ENCODE peak calls at places on chromosomes 12 and 14, in nine cellular contexts. Q is ovary; L is transverse colon; Y is Panc1; V is IMR-90; I is suprapubic skin; W is neuronal stem cell; C is effector memory CD4-positive, alpha-beta T cell; R is CD8-positive, alpha-beta T cell. G is an unnamed sample.

GRCh38 chr12:122834229-122834920 is 882 bp upstream of the HIP1R start:
- DNase-seq in Q (peak; percentile 53), L (peak; percentile 55), Y (no peak), V (peak; percentile 44), I (peak; percentile 87), W (peak; percentile 88), C (no peak), R (peak; percentile 22), G (peak; percentile 74)

GRCh38 chr14:92903359-92903758 is 19.6 kb upstream of the CHGA start:
- DNase-seq in Q (no peak), L (no peak), Y (no peak), V (no peak), I (no peak), W (no peak), C (no peak), R (no peak), G (no peak)

GRCh38 chr12:9925746-9926393 is 6.3 kb downstream of the CLEC2A start:
- DNase-seq in Q (no peak), L (no peak), Y (no peak), V (peak; percentile 41), I (no peak), W (peak; percentile 14), C (no peak), R (peak; percentile 27), G (peak; percentile 57)

GRCh38 chr14:96627811-96628775 is 125.9 kb downstream of the PAPOLA start:
- DNase-seq in Q (no peak), L (peak; percentile 1), Y (no peak), V (no peak), I (peak; percentile 67), W (no peak), C (no peak), R (no peak), G (no peak)

GRCh38 chr14:73775339-73776193 is 61.4 kb upstream of the PNMA1 start:
- DNase-seq in Q (no peak), L (no peak), Y (no peak), V (no peak), I (no peak), W (no peak), C (no peak), R (no peak), G (no peak)

GRCh38 chr12:18752947-18753346 is 15.0 kb downstream of the CAPZA3 start:
- DNase-seq in Q (no peak), L (no peak), Y (no peak), V (no peak), I (no peak), W (peak; percentile 69), C (no peak), R (no peak), G (no peak)

GRCh38 chr12:6333566-6333965 is 8.3 kb downstream of the TNFRSF1A start:
- DNase-seq in Q (no peak), L (no peak), Y (no peak), V (peak; percentile 90), I (no peak), W (no peak), C (no peak), R (peak; percentile 47), G (no peak)

GRCh38 chr14:24965934-24966593 is 83.9 kb downstream of the STXBP6 start:
- DNase-seq in Q (no peak), L (peak; percentile 37), Y (no peak), V (peak; percentile 90), I (no peak), W (peak; percentile 9), C (no peak), R (no peak), G (no peak)

GRCh38 chr14:22122227-22123187 is 448.9 kb upstream of the OR4E1 start:
- DNase-seq in Q (no peak), L (peak; percentile 17), Y (no peak), V (peak; percentile 5), I (no peak), W (no peak), C (no peak), R (no peak), G (peak; percentile 41)

GRCh38 chr12:31019561-31020308 is 53.9 kb upstream of the DDX11 start:
- DNase-seq in Q (no peak), L (no peak), Y (no peak), V (no peak), I (peak; percentile 53), W (no peak), C (no peak), R (no peak), G (no peak)

GRCh38 chr12:52900896-52901714 is 3.8 kb downstream of the KRT8 start:
- DNase-seq in Q (no peak), L (no peak), Y (no peak), V (no peak), I (no peak), W (no peak), C (no peak), R (no peak), G (no peak)

GRCh38 chr14:83217492-83217891 is 1683.8 kb upstream of the SEL1L start:
- DNase-seq in Q (no peak), L (no peak), Y (no peak), V (peak; percentile 96), I (no peak), W (no peak), C (no peak), R (no peak), G (peak; percentile 7)

GRCh38 chr14:36294543-36294942 is 25.9 kb downstream of the MBIP start:
- DNase-seq in Q (no peak), L (no peak), Y (no peak), V (no peak), I (no peak), W (no peak), C (no peak), R (no peak), G (no peak)

GRCh38 chr12:171743-172705 is 41.9 kb downstream of the SLC6A12 start:
- DNase-seq in Q (no peak), L (peak; percentile 67), Y (no peak), V (no peak), I (no peak), W (no peak), C (no peak), R (no peak), G (no peak)

GRCh38 chr14:36818794-36819384 is 157.2 kb downstream of the PAX9 start:
- DNase-seq in Q (no peak), L (no peak), Y (no peak), V (no peak), I (no peak), W (peak; percentile 37), C (no peak), R (no peak), G (peak; percentile 78)

GRCh38 chr14:72565200-72565599 is 328.7 kb downstream of the DPF3 start:
- DNase-seq in Q (no peak), L (no peak), Y (no peak), V (no peak), I (no peak), W (no peak), C (no peak), R (no peak), G (no peak)

GRCh38 chr14:21940887-21941855 is 267.6 kb upstream of the OR4E1 start:
- DNase-seq in Q (no peak), L (no peak), Y (peak; percentile 30), V (peak; percentile 2), I (no peak), W (peak; percentile 12), C (no peak), R (peak; percentile 17), G (peak; percentile 45)

GRCh38 chr14:52844262-52845060 is 53.1 kb upstream of the GNPNAT1 start:
- DNase-seq in Q (no peak), L (no peak), Y (no peak), V (no peak), I (no peak), W (no peak), C (no peak), R (no peak), G (no peak)

GRCh38 chr12:9721394-9722092 is 11.4 kb downstream of the CLECL1 start:
- DNase-seq in Q (no peak), L (no peak), Y (peak; percentile 56), V (peak; percentile 3), I (no peak), W (no peak), C (no peak), R (no peak), G (peak; percentile 86)

GRCh38 chr14:66284346-66284745 is 201.8 kb upstream of the CCDC196 start:
- DNase-seq in Q (no peak), L (no peak), Y (no peak), V (peak; percentile 0), I (no peak), W (no peak), C (no peak), R (no peak), G (peak; percentile 76)
- H3K4me1 ChIP-seq in Q (no peaks in the 10 kb centered on the region), L (no peaks in the 10 kb centered on the region), Y (no peaks in the 10 kb centered on the region), V (no peaks in the 10 kb centered on the region), I (no peaks in the 10 kb centered on the region), W (no peaks in the 10 kb centered on the region), C (no peaks in the 10 kb centered on the region), R (no peaks in the 10 kb centered on the region), G (no peaks in the 10 kb centered on the region)

GRCh38 chr14:61455351-61455750 is 134.0 kb downstream of the PRKCH start:
- DNase-seq in Q (no peak), L (no peak), Y (no peak), V (no peak), I (no peak), W (no peak), C (no peak), R (no peak), G (no peak)
- H3K4me1 ChIP-seq in Q (no peaks in the 10 kb centered on the region), L (no peaks in the 10 kb centered on the region), Y (no peaks in the 10 kb centered on the region), V (no peaks in the 10 kb centered on the region), I (no peaks in the 10 kb centered on the region), W (no peaks in the 10 kb centered on the region), C (peaks cover 61% of the 10 kb centered on the region), R (peaks cover 72% of the 10 kb centered on the region), G (no peaks in the 10 kb centered on the region)

GRCh38 chr12:88590851-88591250 is 10.6 kb upstream of the KITLG start:
- DNase-seq in Q (no peak), L (no peak), Y (no peak), V (peak; percentile 5), I (no peak), W (no peak), C (no peak), R (no peak), G (no peak)

GRCh38 chr12:88591343-88591742 is 11.1 kb upstream of the KITLG start:
- DNase-seq in Q (no peak), L (no peak), Y (no peak), V (peak; percentile 10), I (no peak), W (no peak), C (no peak), R (no peak), G (peak; percentile 35)

GRCh38 chr12:88595697-88596096 is 15.4 kb upstream of the KITLG start:
- DNase-seq in Q (no peak), L (peak; percentile 15), Y (no peak), V (no peak), I (no peak), W (no peak), C (no peak), R (no peak), G (no peak)

GRCh38 chr12:88597361-88597760 is 17.1 kb upstream of the KITLG start:
- DNase-seq in Q (no peak), L (no peak), Y (no peak), V (no peak), I (no peak), W (no peak), C (no peak), R (no peak), G (no peak)

GRCh38 chr12:88594780-88595179 is 14.5 kb upstream of the KITLG start:
- DNase-seq in Q (no peak), L (no peak), Y (no peak), V (no peak), I (no peak), W (no peak), C (no peak), R (no peak), G (no peak)
- H3K4me1 ChIP-seq in Q (no peaks in the 10 kb centered on the region), L (peaks cover 8% of the 10 kb centered on the region), Y (no peaks in the 10 kb centered on the region), V (no peaks in the 10 kb centered on the region), I (no peaks in the 10 kb centered on the region), W (no peaks in the 10 kb centered on the region), C (no peaks in the 10 kb centered on the region), R (no peaks in the 10 kb centered on the region), G (peaks cover 8% of the 10 kb centered on the region)

GRCh38 chr12:109738209-109738608 is 24.6 kb downstream of the FAM222A start:
- DNase-seq in Q (peak; percentile 8), L (no peak), Y (no peak), V (no peak), I (peak; percentile 55), W (no peak), C (no peak), R (no peak), G (no peak)
- H3K4me1 ChIP-seq in Q (peaks cover 2% of the 10 kb centered on the region), L (no peaks in the 10 kb centered on the region), Y (no peaks in the 10 kb centered on the region), V (peaks cover 2% of the 10 kb centered on the region), I (no peaks in the 10 kb centered on the region), W (peaks cover 11% of the 10 kb centered on the region), C (no peaks in the 10 kb centered on the region), R (no peaks in the 10 kb centered on the region), G (no peaks in the 10 kb centered on the region)

G was measured in PC-3.